ENCODE peak calls at places on chromosomes 4 and X, in five cellular contexts. One of them, this sample, is unnamed.
A peak's percentile ranks its signal among the peaks of the same experiment; 100 is the strongest.

GRCh38 chr4:83618431-83618830 is 82.5 kb downstream of the GPAT3 start:
- DNase-seq in NCI-H2171: no peak
- DNase-seq in nucleus accumbens: no peak
- DNase-seq in choroid plexus epithelial cell: peak; percentile 81
- DNase-seq in DMS79: no peak
- DNase-seq in this sample: peak; percentile 45

GRCh38 chrX:10769165-10769564 is 148.8 kb upstream of the MID1 start:
- DNase-seq in DMS79: no peak
- DNase-seq in choroid plexus epithelial cell: peak; percentile 59
- DNase-seq in nucleus accumbens: no peak
- DNase-seq in NCI-H2171: peak; percentile 61
- DNase-seq in this sample: peak; percentile 36

GRCh38 chr4:156998500-156999174 is 27.0 kb upstream of the PDGFC start:
- DNase-seq in nucleus accumbens: no peak
- DNase-seq in NCI-H2171: no peak
- DNase-seq in choroid plexus epithelial cell: no peak
- DNase-seq in DMS79: no peak
- DNase-seq in this sample: no peak

GRCh38 chrX:103630171-103630511 is 1.4 kb downstream of the TCEAL1 start:
- DNase-seq in choroid plexus epithelial cell: no peak
- DNase-seq in NCI-H2171: no peak
- DNase-seq in DMS79: no peak
- DNase-seq in nucleus accumbens: no peak
- DNase-seq in this sample: no peak

GRCh38 chrX:153338836-153339235 is 4.9 kb downstream of the ZNF275 start:
- DNase-seq in NCI-H2171: no peak
- DNase-seq in DMS79: no peak
- DNase-seq in choroid plexus epithelial cell: no peak
- DNase-seq in nucleus accumbens: no peak
- DNase-seq in this sample: no peak

GRCh38 chrX:129701624-129702069 is 37.1 kb upstream of the XPNPEP2 start:
- DNase-seq in choroid plexus epithelial cell: peak; percentile 75
- DNase-seq in DMS79: no peak
- DNase-seq in nucleus accumbens: no peak
- DNase-seq in NCI-H2171: no peak
- DNase-seq in this sample: no peak

GRCh38 chrX:38817004-38817703 is 15.9 kb downstream of the MID1IP1 start:
- DNase-seq in DMS79: no peak
- DNase-seq in NCI-H2171: no peak
- DNase-seq in nucleus accumbens: no peak
- DNase-seq in choroid plexus epithelial cell: peak; percentile 57
- DNase-seq in this sample: peak; percentile 6

GRCh38 chrX:12843668-12844279 is 23.1 kb upstream of the TLR7 start:
- DNase-seq in nucleus accumbens: no peak
- DNase-seq in choroid plexus epithelial cell: no peak
- DNase-seq in DMS79: no peak
- DNase-seq in NCI-H2171: no peak
- DNase-seq in this sample: no peak

GRCh38 chr4:150305995-150306394 is 227.8 kb downstream of the DCLK2 start:
- DNase-seq in nucleus accumbens: no peak
- DNase-seq in DMS79: no peak
- DNase-seq in NCI-H2171: no peak
- DNase-seq in choroid plexus epithelial cell: peak; percentile 83
- DNase-seq in this sample: peak; percentile 80

GRCh38 chrX:78650906-78651437 is 8.2 kb downstream of the RTL3 start:
- DNase-seq in NCI-H2171: no peak
- DNase-seq in nucleus accumbens: no peak
- DNase-seq in DMS79: no peak
- DNase-seq in choroid plexus epithelial cell: peak; percentile 84
- DNase-seq in this sample: no peak

GRCh38 chr4:158768577-158769174 is at the start of gene FNIP2:
- DNase-seq in nucleus accumbens: peak; percentile 25
- DNase-seq in choroid plexus epithelial cell: peak; percentile 76
- DNase-seq in NCI-H2171: peak; percentile 54
- DNase-seq in DMS79: peak; percentile 6
- DNase-seq in this sample: peak; percentile 80

GRCh38 chr4:85672116-85672515 is 197.2 kb downstream of the ARHGAP24 start:
- DNase-seq in NCI-H2171: no peak
- DNase-seq in nucleus accumbens: no peak
- DNase-seq in choroid plexus epithelial cell: no peak
- DNase-seq in DMS79: no peak
- DNase-seq in this sample: no peak

GRCh38 chr4:20299515-20299914 is 47.8 kb downstream of the SLIT2 start:
- DNase-seq in DMS79: no peak
- DNase-seq in NCI-H2171: no peak
- DNase-seq in choroid plexus epithelial cell: peak; percentile 75
- DNase-seq in nucleus accumbens: no peak
- DNase-seq in this sample: peak; percentile 58

GRCh38 chrX:109889289-109890006 is 113.5 kb upstream of the TMEM164 start:
- DNase-seq in DMS79: no peak
- DNase-seq in NCI-H2171: no peak
- DNase-seq in nucleus accumbens: no peak
- DNase-seq in choroid plexus epithelial cell: peak; percentile 52
- DNase-seq in this sample: no peak

GRCh38 chr4:54427826-54428225 is 198.7 kb downstream of the PDGFRA start:
- DNase-seq in choroid plexus epithelial cell: no peak
- DNase-seq in nucleus accumbens: no peak
- DNase-seq in DMS79: no peak
- DNase-seq in NCI-H2171: no peak
- DNase-seq in this sample: no peak

GRCh38 chr4:147709999-147710398 is 21.9 kb upstream of the ARHGAP10 start:
- DNase-seq in NCI-H2171: no peak
- DNase-seq in choroid plexus epithelial cell: peak; percentile 17
- DNase-seq in DMS79: no peak
- DNase-seq in nucleus accumbens: no peak
- DNase-seq in this sample: no peak

GRCh38 chr4:139297001-139297410 is 4.3 kb upstream of the NAA15 start:
- DNase-seq in DMS79: no peak
- DNase-seq in nucleus accumbens: no peak
- DNase-seq in choroid plexus epithelial cell: peak; percentile 31
- DNase-seq in NCI-H2171: no peak
- DNase-seq in this sample: no peak

GRCh38 chr4:5888222-5888701 is 4.6 kb downstream of the CRMP1 start:
- DNase-seq in nucleus accumbens: no peak
- DNase-seq in choroid plexus epithelial cell: no peak
- DNase-seq in NCI-H2171: peak; percentile 47
- DNase-seq in DMS79: peak; percentile 40
- DNase-seq in this sample: no peak

GRCh38 chrX:108018659-108019381 is 26.0 kb upstream of the VSIG1 start:
- DNase-seq in NCI-H2171: no peak
- DNase-seq in nucleus accumbens: no peak
- DNase-seq in choroid plexus epithelial cell: no peak
- DNase-seq in DMS79: no peak
- DNase-seq in this sample: no peak

GRCh38 chr4:98474408-98474844 is 184.0 kb downstream of the TSPAN5 start:
- DNase-seq in nucleus accumbens: no peak
- DNase-seq in DMS79: no peak
- DNase-seq in choroid plexus epithelial cell: peak; percentile 79
- DNase-seq in NCI-H2171: no peak
- DNase-seq in this sample: no peak

GRCh38 chr4:98694076-98694475 is 35.7 kb upstream of the TSPAN5 start:
- DNase-seq in DMS79: no peak
- DNase-seq in NCI-H2171: no peak
- DNase-seq in nucleus accumbens: no peak
- DNase-seq in choroid plexus epithelial cell: no peak
- DNase-seq in this sample: no peak

GRCh38 chr4:75207902-75208301 is 275.0 kb downstream of the PARM1 start:
- DNase-seq in choroid plexus epithelial cell: no peak
- DNase-seq in NCI-H2171: no peak
- DNase-seq in nucleus accumbens: no peak
- DNase-seq in DMS79: no peak
- DNase-seq in this sample: no peak

GRCh38 chrX:82934980-82935379 is 573.1 kb upstream of the POU3F4 start:
- DNase-seq in NCI-H2171: no peak
- DNase-seq in choroid plexus epithelial cell: no peak
- DNase-seq in DMS79: no peak
- DNase-seq in nucleus accumbens: no peak
- DNase-seq in this sample: no peak

GRCh38 chrX:154372612-154373022 is 1.8 kb downstream of the FLNA start:
- DNase-seq in choroid plexus epithelial cell: no peak
- DNase-seq in DMS79: no peak
- DNase-seq in nucleus accumbens: no peak
- DNase-seq in NCI-H2171: no peak
- DNase-seq in this sample: no peak

GRCh38 chrX:107574054-107574683 is 54.1 kb upstream of the PRPS1 start:
- DNase-seq in NCI-H2171: no peak
- DNase-seq in choroid plexus epithelial cell: peak; percentile 68
- DNase-seq in nucleus accumbens: no peak
- DNase-seq in DMS79: no peak
- DNase-seq in this sample: no peak

GRCh38 chrX:69238153-69238959 is 73.1 kb upstream of the PJA1 start:
- DNase-seq in DMS79: peak; percentile 83
- DNase-seq in choroid plexus epithelial cell: peak; percentile 9
- DNase-seq in NCI-H2171: peak; percentile 11
- DNase-seq in nucleus accumbens: peak; percentile 8
- DNase-seq in this sample: no peak

GRCh38 chrX:48703642-48704481 is 7.3 kb downstream of the SUV39H1 start:
- DNase-seq in choroid plexus epithelial cell: peak; percentile 9
- DNase-seq in nucleus accumbens: no peak
- DNase-seq in DMS79: no peak
- DNase-seq in NCI-H2171: no peak
- DNase-seq in this sample: no peak

GRCh38 chr4:143363332-143363731 is 26.7 kb downstream of the GAB1 start:
- DNase-seq in DMS79: no peak
- DNase-seq in nucleus accumbens: no peak
- DNase-seq in NCI-H2171: no peak
- DNase-seq in choroid plexus epithelial cell: no peak
- DNase-seq in this sample: no peak

GRCh38 chr4:37516057-37516775 is 170.0 kb downstream of the RELL1 start:
- DNase-seq in NCI-H2171: no peak
- DNase-seq in DMS79: no peak
- DNase-seq in nucleus accumbens: no peak
- DNase-seq in choroid plexus epithelial cell: no peak
- DNase-seq in this sample: no peak

GRCh38 chr4:893995-894705 is 38.0 kb downstream of the GAK start:
- DNase-seq in choroid plexus epithelial cell: no peak
- DNase-seq in DMS79: no peak
- DNase-seq in nucleus accumbens: no peak
- DNase-seq in NCI-H2171: no peak
- DNase-seq in this sample: no peak

GRCh38 chr4:121072836-121073362 is 564 bp upstream of the NDNF start:
- DNase-seq in choroid plexus epithelial cell: peak; percentile 16
- DNase-seq in DMS79: no peak
- DNase-seq in nucleus accumbens: no peak
- DNase-seq in NCI-H2171: no peak
- DNase-seq in this sample: peak; percentile 5

GRCh38 chrX:110086916-110087484 is 84.1 kb downstream of the TMEM164 start:
- DNase-seq in choroid plexus epithelial cell: peak; percentile 93
- DNase-seq in NCI-H2171: no peak
- DNase-seq in DMS79: no peak
- DNase-seq in nucleus accumbens: no peak
- DNase-seq in this sample: peak; percentile 71

GRCh38 chr4:85474818-85475630 is at the start of gene ARHGAP24:
- DNase-seq in nucleus accumbens: peak; percentile 14
- DNase-seq in NCI-H2171: peak; percentile 85
- DNase-seq in DMS79: peak; percentile 94
- DNase-seq in choroid plexus epithelial cell: peak; percentile 99
- DNase-seq in this sample: peak; percentile 76

GRCh38 chrX:15737188-15737956 is 698 bp upstream of the CA5B start:
- DNase-seq in DMS79: no peak
- DNase-seq in choroid plexus epithelial cell: no peak
- DNase-seq in NCI-H2171: no peak
- DNase-seq in nucleus accumbens: no peak
- DNase-seq in this sample: peak; percentile 9

GRCh38 chrX:32530802-32531403 is 680.4 kb downstream of the DMD start:
- DNase-seq in choroid plexus epithelial cell: peak; percentile 66
- DNase-seq in DMS79: no peak
- DNase-seq in nucleus accumbens: no peak
- DNase-seq in NCI-H2171: no peak
- DNase-seq in this sample: peak; percentile 50

GRCh38 chr4:81152839-81153713 is 61.9 kb downstream of the PRKG2 start:
- DNase-seq in choroid plexus epithelial cell: no peak
- DNase-seq in NCI-H2171: no peak
- DNase-seq in nucleus accumbens: no peak
- DNase-seq in DMS79: no peak
- DNase-seq in this sample: no peak

GRCh38 chr4:11505225-11505971 is 76.7 kb upstream of the HS3ST1 start:
- DNase-seq in NCI-H2171: no peak
- DNase-seq in nucleus accumbens: no peak
- DNase-seq in DMS79: no peak
- DNase-seq in choroid plexus epithelial cell: peak; percentile 24
- DNase-seq in this sample: peak; percentile 96